ENCODE peak calls at places on chromosomes 1 and 21, in six cellular contexts. H is DND-41, M is stomach, N is left ventricle myocardium inferior, I is heart right ventricle, J is left lung. S is an unnamed sample. For H3K27me3, the result is how much of the 10 kb centered on the place peaks cover.

GRCh38 chr1:37793773-37794371 is at the start of gene MANEAL:
- DNase-seq in H (peak), M (peak), N (peak), I (no peak), J (peak), S (peak)

GRCh38 chr1:167795810-167796740 is 74.3 kb downstream of the MPZL1 start:
- DNase-seq in H (no peak), M (no peak), N (peak), I (peak), J (no peak), S (no peak)

GRCh38 chr1:1136547-1137230 is 20.8 kb upstream of the C1orf159 start:
- DNase-seq in H (no peak), M (peak), N (no peak), I (no peak), J (no peak), S (peak)

GRCh38 chr21:29887313-29888009 is 52.3 kb downstream of the GRIK1 start:
- DNase-seq in H (no peak), M (no peak), N (no peak), I (no peak), J (no peak), S (no peak)

GRCh38 chr1:22650089-22650693 is 2.8 kb upstream of the C1QB start:
- DNase-seq in H (no peak), M (no peak), N (no peak), I (no peak), J (no peak), S (no peak)

GRCh38 chr1:2587071-2587859 is 688 bp downstream of the PRXL2B start:
- DNase-seq in H (no peak), M (no peak), N (no peak), I (no peak), J (peak), S (peak)

GRCh38 chr1:162470216-162470615 is 27.4 kb upstream of the UHMK1 start:
- DNase-seq in H (no peak), M (no peak), N (no peak), I (no peak), J (no peak), S (no peak)

GRCh38 chr1:184567648-184568047 is 180.8 kb downstream of the C1orf21 start:
- DNase-seq in H (no peak), M (no peak), N (no peak), I (no peak), J (no peak), S (no peak)

GRCh38 chr1:236565530-236565929 is 38.8 kb downstream of the HEATR1 start:
- DNase-seq in H (no peak), M (no peak), N (no peak), I (no peak), J (no peak), S (no peak)

GRCh38 chr21:31172328-31172727 is 134.1 kb upstream of the KRTAP19-8 start:
- DNase-seq in H (no peak), M (no peak), N (no peak), I (no peak), J (no peak), S (no peak)

GRCh38 chr1:170592591-170593111 is 60.7 kb downstream of the GORAB start:
- DNase-seq in H (no peak), M (no peak), N (no peak), I (no peak), J (no peak), S (no peak)

GRCh38 chr1:31753623-31754349 is 10.4 kb downstream of the ADGRB2 start:
- DNase-seq in H (peak), M (peak), N (peak), I (peak), J (no peak), S (no peak)

GRCh38 chr1:51636765-51637522 is 20.1 kb downstream of the OSBPL9 start:
- DNase-seq in H (no peak), M (no peak), N (no peak), I (no peak), J (no peak), S (no peak)

GRCh38 chr1:30109853-30110252 is 613.5 kb downstream of the MATN1 start:
- DNase-seq in H (no peak), M (no peak), N (no peak), I (peak), J (no peak), S (no peak)

GRCh38 chr1:180530501-180530900 is 28.1 kb upstream of the ACBD6 start:
- DNase-seq in H (no peak), M (no peak), N (no peak), I (peak), J (no peak), S (no peak)

GRCh38 chr1:43048601-43049011 is 89.9 kb upstream of the SLC2A1 start:
- DNase-seq in H (no peak), M (no peak), N (no peak), I (no peak), J (no peak), S (no peak)

GRCh38 chr21:23963454-23963853 is 1643.8 kb downstream of the MRPL39 start:
- DNase-seq in H (no peak), M (no peak), N (no peak), I (no peak), J (no peak), S (no peak)

GRCh38 chr1:203663294-203663693 is 36.7 kb downstream of the ATP2B4 start:
- DNase-seq in H (no peak), M (no peak), N (no peak), I (no peak), J (no peak), S (no peak)

GRCh38 chr1:24735619-24736375 is 9.4 kb upstream of the CLIC4 start:
- DNase-seq in H (no peak), M (no peak), N (peak), I (peak), J (no peak), S (no peak)

GRCh38 chr1:34378968-34379729 is 202.4 kb downstream of the C1orf94 start:
- DNase-seq in H (no peak), M (no peak), N (no peak), I (no peak), J (no peak), S (no peak)

GRCh38 chr1:201019321-201019977 is 4.1 kb downstream of the KIF21B start:
- DNase-seq in H (peak), M (peak), N (peak), I (no peak), J (peak), S (peak)

GRCh38 chr1:48677306-48678287 is 99.1 kb downstream of the BEND5 start:
- DNase-seq in H (peak), M (peak), N (peak), I (peak), J (peak), S (peak)

GRCh38 chr1:88683516-88683847 is 591 bp upstream of the PKN2 start:
- DNase-seq in H (peak), M (peak), N (peak), I (peak), J (peak), S (no peak)

DNA sequence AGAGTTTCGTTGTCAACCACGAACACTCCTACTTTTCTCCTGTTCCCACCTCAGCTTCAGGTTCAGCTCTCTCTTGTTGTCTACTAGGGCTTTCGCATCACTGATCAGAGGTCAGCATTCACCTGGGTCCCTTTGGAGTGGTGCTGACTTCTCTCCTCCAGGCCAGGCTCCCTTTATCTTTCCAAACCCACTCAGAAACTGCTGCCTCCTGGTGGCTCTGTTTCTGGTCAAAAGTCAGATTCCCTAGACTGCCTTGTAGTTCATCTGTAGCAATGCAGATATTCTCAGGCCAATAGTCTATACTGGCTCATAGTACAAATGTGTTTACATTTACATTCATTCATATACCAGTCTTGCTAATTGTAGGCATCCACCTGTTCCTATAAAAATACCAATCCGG is 6.4 kb upstream of the ERI3 start:
- DNase-seq in H (no peak), M (no peak), N (no peak), I (no peak), J (no peak), S (no peak)
- TF ChIP-seq CTCF in H (no peak), M (no peak), N (peak), I (no peak), J (no peak), S (no peak)

GRCh38 chr21:41750051-41750450 is 16.8 kb downstream of the RIPK4 start:
- DNase-seq in H (no peak), M (no peak), N (no peak), I (no peak), J (no peak), S (no peak)
- H3K27me3 ChIP-seq in H (under half), M (under half), N (half or more), I (under half), J (under half), S (under half)

DNA sequence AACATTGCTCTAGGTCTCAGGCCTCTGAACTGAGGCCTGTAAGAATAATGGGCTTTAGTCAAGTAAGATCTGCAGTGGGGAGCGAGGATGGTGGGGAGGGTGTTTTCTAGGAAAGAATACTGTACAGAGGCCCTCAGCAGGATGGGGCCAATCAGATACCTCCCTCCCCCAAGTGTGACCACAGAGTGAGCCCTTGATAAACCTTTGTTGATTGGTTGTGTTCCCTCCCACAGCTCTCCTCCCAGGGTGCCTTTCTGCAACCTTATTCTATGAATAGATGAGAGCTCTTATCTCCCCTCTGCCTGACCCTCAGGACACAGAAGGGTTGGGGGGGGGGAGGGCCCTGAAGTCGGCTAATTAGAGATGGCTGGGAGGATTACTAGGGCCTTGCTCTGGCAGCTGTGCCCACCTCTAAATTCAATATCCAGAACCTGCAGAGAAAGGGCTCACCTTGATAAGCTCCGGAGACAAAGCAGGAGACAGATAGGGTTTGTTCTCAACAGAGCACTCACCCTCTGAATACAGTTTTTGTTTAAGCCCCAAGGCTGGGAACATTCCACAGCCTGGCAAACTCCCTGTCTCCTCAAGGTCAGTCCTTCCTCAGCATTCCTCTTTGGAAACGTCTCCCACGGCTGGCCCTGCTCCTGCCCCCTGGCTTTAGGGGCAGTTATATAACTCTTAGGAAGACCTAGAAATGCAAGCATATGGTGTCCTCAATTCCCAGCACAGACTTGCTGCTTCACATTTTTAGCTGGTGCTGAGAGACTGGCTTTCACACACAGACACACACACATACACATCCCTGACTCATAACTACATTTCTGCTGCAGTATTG is 42.9 kb downstream of the ATP1A1 start:
- DNase-seq in H (peak), M (no peak), N (peak), I (peak), J (no peak), S (no peak)
- TF ChIP-seq CTCF in H (no peak), M (no peak), N (peak), I (peak), J (no peak), S (no peak)

DNA sequence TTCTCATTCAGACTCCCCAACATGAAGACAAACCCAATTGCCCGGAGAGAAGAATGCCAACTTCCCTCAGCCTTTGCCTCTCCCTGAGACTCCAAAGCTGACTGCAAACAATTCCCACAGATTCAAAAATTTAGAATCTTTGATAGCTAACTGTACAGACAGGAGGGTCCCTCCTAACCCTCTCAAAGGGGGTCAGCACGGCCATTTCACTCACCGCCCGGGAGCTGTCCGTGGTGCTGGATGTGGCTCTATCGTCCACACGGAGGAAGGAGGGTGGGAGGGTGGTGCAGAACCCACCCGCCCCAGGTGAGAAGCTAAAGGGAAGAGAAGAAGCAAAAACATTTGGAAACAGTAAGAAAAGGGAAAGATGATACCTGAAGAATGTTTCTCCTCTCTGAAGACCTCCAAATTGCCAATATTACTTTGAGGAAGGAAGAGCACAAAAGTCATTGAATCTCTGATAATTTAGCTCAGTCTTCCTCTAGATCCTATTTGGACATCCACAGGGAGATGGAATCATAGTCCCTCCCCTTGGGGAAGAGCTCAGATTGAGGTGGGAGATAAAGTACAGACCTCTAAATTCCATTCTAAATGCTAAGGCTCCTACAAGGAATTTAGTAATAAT is 45.5 kb downstream of the RHBG start:
- DNase-seq in H (peak), M (no peak), N (no peak), I (no peak), J (no peak), S (no peak)
- H3K27me3 ChIP-seq in H (under half), M (half or more), N (half or more), I (half or more), J (half or more), S (under half)

S was measured in GM06990.